ENCODE peak calls at places on chromosomes 1 and 21, in four cellular contexts. C is transverse colon, T is IMR-90, D is breast epithelium. B is an unnamed sample.
A peak's percentile ranks its signal among the peaks of the same experiment; 100 is the strongest.

GRCh38 chr1:76294470-76295194 is 220.1 kb downstream of the ST6GALNAC3 start:
- DNase-seq in C (no peak), T (no peak), D (no peak), B (no peak)

GRCh38 chr1:78070758-78071157 is 25.0 kb downstream of the GIPC2 start:
- DNase-seq in C (no peak), T (peak; percentile 94), D (no peak), B (no peak)

GRCh38 chr1:99365121-99365520 is 100.8 kb downstream of the PLPPR4 start:
- DNase-seq in C (no peak), T (no peak), D (no peak), B (no peak)

GRCh38 chr1:201731592-201731991 is 97.4 kb upstream of the IPO9 start:
- DNase-seq in C (no peak), T (no peak), D (no peak), B (no peak)

GRCh38 chr1:171221665-171222591 is 26.4 kb upstream of the FMO1 start:
- DNase-seq in C (no peak), T (peak; percentile 22), D (no peak), B (no peak)

GRCh38 chr1:63813829-63814277 is 40.0 kb downstream of the ROR1 start:
- DNase-seq in C (no peak), T (peak; percentile 70), D (no peak), B (no peak)

GRCh38 chr1:35555601-35556477 is 1.4 kb downstream of the KIAA0319L start:
- DNase-seq in C (no peak), T (peak; percentile 78), D (no peak), B (peak; percentile 27)

GRCh38 chr1:53143527-53143926 is 1.1 kb upstream of the SLC1A7 start:
- DNase-seq in C (no peak), T (no peak), D (no peak), B (no peak)

GRCh38 chr1:185559684-185560310 is 174.4 kb upstream of the HMCN1 start:
- DNase-seq in C (peak; percentile 57), T (peak; percentile 46), D (no peak), B (peak; percentile 58)

GRCh38 chr1:54153548-54154439 is 994 bp upstream of the CDCP2 start:
- DNase-seq in C (peak; percentile 55), T (peak; percentile 65), D (peak; percentile 65), B (no peak)

GRCh38 chr1:90713741-90714509 is 3.2 kb downstream of the BARHL2 start:
- DNase-seq in C (no peak), T (no peak), D (no peak), B (no peak)

GRCh38 chr1:63864224-63864623 is 90.4 kb downstream of the ROR1 start:
- DNase-seq in C (no peak), T (peak; percentile 16), D (no peak), B (no peak)

GRCh38 chr1:180241716-180242544 is 11.9 kb downstream of the LHX4 start:
- DNase-seq in C (no peak), T (peak; percentile 31), D (no peak), B (no peak)

GRCh38 chr1:199453731-199454130 is 573.8 kb upstream of the NR5A2 start:
- DNase-seq in C (no peak), T (peak; percentile 25), D (no peak), B (no peak)

GRCh38 chr1:25569599-25570458 is 26.4 kb downstream of the LDLRAP1 start:
- DNase-seq in C (no peak), T (no peak), D (no peak), B (no peak)

GRCh38 chr1:932776-933602 is 9.3 kb downstream of the SAMD11 start:
- DNase-seq in C (peak; percentile 39), T (no peak), D (peak; percentile 77), B (no peak)

GRCh38 chr1:153968000-153968363 is 280 bp downstream of the CREB3L4 start:
- DNase-seq in C (peak; percentile 70), T (no peak), D (peak; percentile 85), B (no peak)
- TF ChIP-seq POLR2A in C (no peak), T (no peak), D (peak; percentile 31), B (no peak)

GRCh38 chr1:246162560-246162959 is 344.5 kb downstream of the SMYD3 start:
- DNase-seq in C (no peak), T (no peak), D (no peak), B (no peak)
- TF ChIP-seq POLR2A in C (no peak), T (no peak), D (no peak), B (no peak)

GRCh38 chr1:11581455-11581854 is 72.8 kb downstream of the FBXO2 start:
- DNase-seq in C (no peak), T (no peak), D (no peak), B (peak; percentile 2)
- TF ChIP-seq POLR2A in C (no peak), T (no peak), D (no peak), B (no peak)

GRCh38 chr21:43775795-43776430 is at the start of gene CSTB:
- DNase-seq in C (peak; percentile 87), T (peak; percentile 38), D (peak; percentile 77), B (peak; percentile 91)
- TF ChIP-seq POLR2A in C (peak; percentile 91), T (peak; percentile 69), D (peak; percentile 28), B (peak; percentile 55)

DNA sequence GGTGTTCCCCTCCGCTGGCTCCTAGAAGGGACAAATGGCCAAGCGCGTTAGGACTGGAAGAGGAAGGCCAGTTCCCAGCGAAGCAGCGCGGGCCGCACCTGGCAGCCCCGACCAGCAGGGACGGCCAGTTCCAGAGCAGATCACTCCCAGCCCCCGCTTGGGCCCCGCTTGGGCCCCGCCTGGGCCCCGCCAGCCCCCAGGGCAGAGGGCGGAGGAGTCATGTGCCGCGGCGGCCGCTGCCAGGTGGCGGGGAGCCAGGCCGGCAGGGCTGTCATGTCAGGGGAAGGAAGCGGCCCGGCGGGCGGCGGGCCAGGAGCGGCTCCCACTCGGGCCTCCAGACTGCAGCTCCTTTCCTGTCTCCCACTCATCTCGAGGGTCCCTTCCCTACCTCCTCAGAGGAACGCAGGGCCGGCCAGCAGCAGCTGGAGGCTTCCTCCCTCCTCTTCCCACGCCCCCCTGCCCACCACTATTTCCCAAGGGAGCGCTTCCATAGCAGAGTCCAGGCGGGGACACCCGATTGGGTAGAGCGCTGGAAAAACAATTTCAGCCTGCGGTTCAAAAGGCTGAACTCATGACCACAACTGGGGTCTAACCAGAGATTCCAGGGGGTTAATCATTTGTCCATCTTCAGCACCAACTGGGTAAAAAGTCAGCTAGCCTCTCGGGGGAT is 16.5 kb downstream of the ZNF697 start:
- DNase-seq in C (peak; percentile 84), T (peak; percentile 72), D (peak; percentile 82), B (peak; percentile 92)
- TF ChIP-seq POLR2A in C (no peak), T (no peak), D (no peak), B (no peak)

GRCh38 chr1:246622035-246622652 is 55.9 kb downstream of the CNST start:
- DNase-seq in C (no peak), T (peak; percentile 60), D (no peak), B (no peak)
- TF ChIP-seq POLR2A in C (no peak), T (no peak), D (no peak), B (no peak)

DNA sequence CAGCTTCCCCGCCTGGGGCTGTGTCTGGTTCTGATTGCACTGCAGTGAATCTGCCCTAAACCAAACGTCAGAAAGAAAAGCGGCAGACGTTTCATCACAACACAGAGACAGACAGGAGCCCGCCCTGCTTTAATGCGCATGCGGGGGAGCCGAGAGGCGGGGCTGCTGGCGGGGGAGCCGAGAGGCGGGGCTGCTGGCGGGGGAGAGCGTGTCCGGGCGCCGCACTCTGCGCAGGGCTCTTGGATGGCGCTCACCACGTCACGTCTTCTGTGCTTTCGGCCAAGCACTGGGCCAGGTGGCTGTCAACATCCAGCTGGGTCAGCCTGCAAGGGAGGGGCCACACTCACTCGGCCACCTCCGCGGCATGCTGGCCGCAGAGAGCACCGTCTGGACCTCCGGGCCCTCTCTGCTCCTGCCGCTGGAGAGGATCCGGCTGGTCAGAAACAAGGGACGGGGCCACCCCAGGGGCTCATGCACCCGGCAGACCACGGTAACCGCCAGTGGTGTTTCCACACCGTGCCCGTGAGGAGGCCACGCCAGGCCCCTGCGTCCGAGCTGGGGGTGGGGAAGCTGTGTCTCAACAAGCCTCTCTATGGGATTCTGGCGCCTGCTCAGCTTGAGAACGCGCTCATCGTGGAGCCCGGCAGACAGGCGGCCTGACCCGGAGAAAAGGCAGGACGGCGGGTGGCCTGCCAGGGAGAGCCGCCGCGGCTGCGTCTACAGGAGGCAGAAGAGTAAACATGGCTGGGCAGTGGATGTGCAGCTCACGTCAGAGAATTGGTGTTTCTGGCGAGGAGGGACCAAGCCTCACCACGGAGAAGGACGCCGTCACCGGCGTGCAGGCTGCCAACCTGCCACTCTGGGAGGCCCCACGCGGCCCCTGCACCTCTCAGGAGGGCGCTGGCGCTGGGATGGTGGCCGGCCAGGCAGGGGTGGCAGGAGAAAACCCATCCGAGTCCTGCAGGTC is 4.8 kb downstream of the FAAP20 start:
- DNase-seq in C (peak; percentile 95), T (peak; percentile 96), D (peak; percentile 95), B (peak; percentile 91)
- TF ChIP-seq POLR2A in C (peak; percentile 78), T (peak; percentile 63), D (peak; percentile 68), B (peak; percentile 46)

GRCh38 chr21:18764720-18765119 is 361.1 kb upstream of the TMPRSS15 start:
- DNase-seq in C (no peak), T (no peak), D (no peak), B (no peak)

GRCh38 chr21:18760247-18760646 is 356.7 kb upstream of the TMPRSS15 start:
- DNase-seq in C (no peak), T (no peak), D (no peak), B (no peak)

GRCh38 chr21:18759267-18759666 is 355.7 kb upstream of the TMPRSS15 start:
- DNase-seq in C (no peak), T (no peak), D (no peak), B (no peak)

DNA sequence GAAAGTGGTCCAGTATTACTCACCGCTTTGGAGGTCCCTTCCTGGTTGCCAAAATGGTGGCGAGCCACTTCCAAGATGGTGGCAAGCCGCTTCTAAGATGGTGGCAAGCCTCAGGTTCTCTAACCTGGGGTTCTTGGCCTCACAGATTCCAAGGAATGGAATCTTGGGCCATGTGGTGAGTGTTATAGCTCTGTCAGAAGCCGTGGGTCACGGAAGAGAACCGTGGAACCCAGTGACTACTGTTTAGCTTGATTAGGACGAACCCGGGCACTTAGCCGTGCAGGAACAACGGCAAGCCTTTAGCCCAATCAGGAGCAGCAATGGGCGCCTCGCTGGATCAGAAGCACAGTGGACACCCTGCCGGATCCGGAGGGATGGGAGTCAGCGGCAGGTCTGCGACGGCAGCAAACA is 356.2 kb upstream of the TMPRSS15 start:
- DNase-seq in C (no peak), T (no peak), D (no peak), B (no peak)
- TF ChIP-seq POLR2A in C (no peak), T (no peak), D (no peak), B (no peak)

DNA sequence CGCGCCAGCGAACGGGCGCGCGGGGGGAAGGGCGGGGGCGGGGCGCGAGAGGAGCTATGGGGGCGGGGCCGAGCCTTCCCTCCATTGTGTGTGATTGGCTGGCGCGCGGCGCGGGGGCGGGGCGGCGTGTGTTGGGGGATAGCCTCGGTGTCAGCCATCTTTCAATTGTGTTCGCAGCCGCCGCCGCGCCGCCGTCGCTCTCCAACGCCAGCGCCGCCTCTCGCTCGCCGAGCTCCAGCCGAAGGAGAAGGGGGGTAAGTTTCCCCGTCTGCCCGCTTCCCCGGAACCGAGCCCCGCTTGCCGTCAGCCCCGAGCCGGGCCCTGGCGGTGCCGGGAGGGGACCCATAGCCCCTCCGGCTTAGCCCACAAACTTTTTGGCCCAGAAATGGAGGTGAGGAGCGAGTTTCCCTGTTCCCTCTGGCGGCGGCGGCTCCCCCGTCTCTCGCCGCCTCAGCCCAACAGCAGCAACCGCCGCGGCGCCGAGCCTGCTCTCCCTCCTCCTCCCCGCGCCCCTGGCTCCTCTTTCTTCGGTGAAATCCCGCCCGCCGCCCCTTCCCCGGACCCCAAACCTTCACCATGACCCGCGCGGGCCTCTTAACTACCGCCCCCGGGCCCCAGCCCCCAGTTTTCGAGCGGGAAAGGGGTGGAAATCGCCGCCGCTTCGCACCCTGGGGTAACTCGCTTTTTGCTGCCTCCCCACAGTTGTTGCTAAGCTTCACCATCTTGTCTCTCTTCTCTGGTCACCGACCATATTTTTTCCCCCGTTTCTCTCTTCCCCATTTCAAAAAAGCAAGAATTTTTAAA is at the start of gene H3-3A:
- DNase-seq in C (peak; percentile 99), T (peak; percentile 90), D (peak; percentile 99), B (peak; percentile 99)
- TF ChIP-seq POLR2A in C (peak; percentile 99), T (peak; percentile 92), D (peak; percentile 91), B (peak; percentile 86)